ENCODE peak calls at places on chromosomes 13 and 19, in seven cellular contexts. One of them, this sample, is unnamed.

GRCh38 chr13:108486096-108486495 is 143.3 kb upstream of the MYO16 start:
- DNase-seq in CD8-positive, alpha-beta T cell: no peak
- DNase-seq in hippocampal formation: no peak
- DNase-seq in T-helper 1 cell: no peak
- DNase-seq in NCI-H1436: no peak
- DNase-seq in HTR-8/SVneo: no peak
- DNase-seq in heart left ventricle: no peak
- DNase-seq in this sample: no peak

GRCh38 chr13:88042489-88042888 is 371.3 kb downstream of the SLITRK5 start:
- DNase-seq in heart left ventricle: no peak
- DNase-seq in NCI-H1436: no peak
- DNase-seq in T-helper 1 cell: no peak
- DNase-seq in CD8-positive, alpha-beta T cell: no peak
- DNase-seq in hippocampal formation: no peak
- DNase-seq in HTR-8/SVneo: no peak
- DNase-seq in this sample: peak; percentile 2

GRCh38 chr13:50892162-50892944 is 17.2 kb upstream of the RNASEH2B start:
- DNase-seq in CD8-positive, alpha-beta T cell: no peak
- DNase-seq in heart left ventricle: no peak
- DNase-seq in NCI-H1436: no peak
- DNase-seq in HTR-8/SVneo: no peak
- DNase-seq in T-helper 1 cell: peak; percentile 9
- DNase-seq in hippocampal formation: no peak
- DNase-seq in this sample: no peak

GRCh38 chr19:10007366-10007765 is 2.9 kb downstream of the COL5A3 start:
- DNase-seq in NCI-H1436: no peak
- DNase-seq in hippocampal formation: no peak
- DNase-seq in CD8-positive, alpha-beta T cell: no peak
- DNase-seq in heart left ventricle: peak; percentile 70
- DNase-seq in T-helper 1 cell: no peak
- DNase-seq in HTR-8/SVneo: no peak
- DNase-seq in this sample: peak; percentile 52

GRCh38 chr13:60265566-60265965 is 101.8 kb upstream of the DIAPH3 start:
- DNase-seq in heart left ventricle: no peak
- DNase-seq in hippocampal formation: no peak
- DNase-seq in NCI-H1436: no peak
- DNase-seq in T-helper 1 cell: no peak
- DNase-seq in HTR-8/SVneo: no peak
- DNase-seq in CD8-positive, alpha-beta T cell: no peak
- DNase-seq in this sample: no peak

GRCh38 chr19:56973713-56974553 is 133.4 kb upstream of the PEG3 start:
- DNase-seq in T-helper 1 cell: no peak
- DNase-seq in hippocampal formation: no peak
- DNase-seq in NCI-H1436: no peak
- DNase-seq in CD8-positive, alpha-beta T cell: no peak
- DNase-seq in HTR-8/SVneo: no peak
- DNase-seq in heart left ventricle: no peak
- DNase-seq in this sample: no peak

GRCh38 chr13:90545070-90545840 is 802.2 kb upstream of the MIR17HG start:
- DNase-seq in heart left ventricle: no peak
- DNase-seq in T-helper 1 cell: no peak
- DNase-seq in CD8-positive, alpha-beta T cell: no peak
- DNase-seq in NCI-H1436: no peak
- DNase-seq in hippocampal formation: no peak
- DNase-seq in HTR-8/SVneo: no peak
- DNase-seq in this sample: peak; percentile 32

GRCh38 chr13:84479656-84480055 is 597.4 kb upstream of the SLITRK1 start:
- DNase-seq in hippocampal formation: no peak
- DNase-seq in NCI-H1436: no peak
- DNase-seq in CD8-positive, alpha-beta T cell: no peak
- DNase-seq in heart left ventricle: no peak
- DNase-seq in HTR-8/SVneo: no peak
- DNase-seq in T-helper 1 cell: no peak
- DNase-seq in this sample: peak; percentile 8

GRCh38 chr13:53023246-53023645 is 5.4 kb upstream of the OLFM4 start:
- DNase-seq in CD8-positive, alpha-beta T cell: no peak
- DNase-seq in HTR-8/SVneo: no peak
- DNase-seq in NCI-H1436: no peak
- DNase-seq in hippocampal formation: no peak
- DNase-seq in heart left ventricle: no peak
- DNase-seq in T-helper 1 cell: no peak
- DNase-seq in this sample: no peak

GRCh38 chr19:38734426-38735256 is 9.6 kb downstream of the CAPN12 start:
- DNase-seq in heart left ventricle: peak; percentile 15
- DNase-seq in T-helper 1 cell: no peak
- DNase-seq in HTR-8/SVneo: no peak
- DNase-seq in hippocampal formation: no peak
- DNase-seq in NCI-H1436: no peak
- DNase-seq in CD8-positive, alpha-beta T cell: no peak
- DNase-seq in this sample: peak; percentile 40

GRCh38 chr13:26480246-26480855 is 77.1 kb upstream of the WASF3 start:
- DNase-seq in hippocampal formation: no peak
- DNase-seq in NCI-H1436: no peak
- DNase-seq in heart left ventricle: no peak
- DNase-seq in T-helper 1 cell: no peak
- DNase-seq in CD8-positive, alpha-beta T cell: no peak
- DNase-seq in HTR-8/SVneo: no peak
- DNase-seq in this sample: peak; percentile 54

GRCh38 chr19:48194041-48194871 is 23.8 kb downstream of the ZSWIM9 start:
- DNase-seq in HTR-8/SVneo: no peak
- DNase-seq in CD8-positive, alpha-beta T cell: no peak
- DNase-seq in hippocampal formation: no peak
- DNase-seq in NCI-H1436: no peak
- DNase-seq in T-helper 1 cell: no peak
- DNase-seq in heart left ventricle: no peak
- DNase-seq in this sample: no peak

GRCh38 chr19:37903096-37903495 is 3.3 kb downstream of the WDR87 start:
- DNase-seq in hippocampal formation: no peak
- DNase-seq in T-helper 1 cell: no peak
- DNase-seq in HTR-8/SVneo: no peak
- DNase-seq in heart left ventricle: no peak
- DNase-seq in NCI-H1436: no peak
- DNase-seq in CD8-positive, alpha-beta T cell: no peak
- DNase-seq in this sample: no peak

GRCh38 chr13:58004761-58005160 is 373.2 kb downstream of the PCDH17 start:
- DNase-seq in CD8-positive, alpha-beta T cell: no peak
- DNase-seq in NCI-H1436: no peak
- DNase-seq in heart left ventricle: no peak
- DNase-seq in T-helper 1 cell: no peak
- DNase-seq in HTR-8/SVneo: no peak
- DNase-seq in hippocampal formation: no peak
- DNase-seq in this sample: no peak

GRCh38 chr13:59088716-59089115 is 1075.0 kb downstream of the DIAPH3 start:
- DNase-seq in CD8-positive, alpha-beta T cell: no peak
- DNase-seq in NCI-H1436: no peak
- DNase-seq in heart left ventricle: no peak
- DNase-seq in hippocampal formation: no peak
- DNase-seq in T-helper 1 cell: no peak
- DNase-seq in HTR-8/SVneo: no peak
- DNase-seq in this sample: no peak

GRCh38 chr19:43768273-43769050 is 12.3 kb downstream of the KCNN4 start:
- DNase-seq in hippocampal formation: no peak
- DNase-seq in CD8-positive, alpha-beta T cell: no peak
- DNase-seq in HTR-8/SVneo: no peak
- DNase-seq in heart left ventricle: no peak
- DNase-seq in NCI-H1436: no peak
- DNase-seq in T-helper 1 cell: no peak
- DNase-seq in this sample: no peak

GRCh38 chr13:75635621-75636338 is at the start of gene LMO7:
- DNase-seq in hippocampal formation: peak; percentile 24
- DNase-seq in NCI-H1436: no peak
- DNase-seq in CD8-positive, alpha-beta T cell: peak; percentile 19
- DNase-seq in T-helper 1 cell: peak; percentile 48
- DNase-seq in HTR-8/SVneo: peak; percentile 24
- DNase-seq in heart left ventricle: peak; percentile 62
- DNase-seq in this sample: peak; percentile 78

GRCh38 chr13:97327521-97328221 is 105.5 kb downstream of the MBNL2 start:
- DNase-seq in hippocampal formation: no peak
- DNase-seq in CD8-positive, alpha-beta T cell: no peak
- DNase-seq in NCI-H1436: no peak
- DNase-seq in HTR-8/SVneo: no peak
- DNase-seq in T-helper 1 cell: no peak
- DNase-seq in heart left ventricle: no peak
- DNase-seq in this sample: peak; percentile 43

GRCh38 chr19:36604656-36605100 is 435 bp upstream of the ZNF382 start:
- DNase-seq in hippocampal formation: peak; percentile 45
- DNase-seq in T-helper 1 cell: peak; percentile 77
- DNase-seq in HTR-8/SVneo: peak; percentile 48
- DNase-seq in NCI-H1436: peak; percentile 55
- DNase-seq in CD8-positive, alpha-beta T cell: peak; percentile 80
- DNase-seq in heart left ventricle: peak; percentile 63
- DNase-seq in this sample: peak; percentile 63

GRCh38 chr13:91238036-91238435 is 109.5 kb upstream of the MIR17HG start:
- DNase-seq in heart left ventricle: no peak
- DNase-seq in HTR-8/SVneo: no peak
- DNase-seq in NCI-H1436: no peak
- DNase-seq in hippocampal formation: no peak
- DNase-seq in CD8-positive, alpha-beta T cell: no peak
- DNase-seq in T-helper 1 cell: no peak
- DNase-seq in this sample: no peak

GRCh38 chr13:108086678-108087077 is 128.7 kb downstream of the LIG4 start:
- DNase-seq in NCI-H1436: no peak
- DNase-seq in hippocampal formation: no peak
- DNase-seq in HTR-8/SVneo: no peak
- DNase-seq in CD8-positive, alpha-beta T cell: no peak
- DNase-seq in T-helper 1 cell: no peak
- DNase-seq in heart left ventricle: no peak
- DNase-seq in this sample: no peak

GRCh38 chr13:23799945-23800344 is 89.3 kb downstream of the MIPEP start:
- DNase-seq in T-helper 1 cell: no peak
- DNase-seq in CD8-positive, alpha-beta T cell: no peak
- DNase-seq in hippocampal formation: no peak
- DNase-seq in heart left ventricle: no peak
- DNase-seq in HTR-8/SVneo: no peak
- DNase-seq in NCI-H1436: no peak
- DNase-seq in this sample: no peak

GRCh38 chr13:45863716-45864590 is 12.4 kb upstream of the SIAH3 start:
- DNase-seq in HTR-8/SVneo: no peak
- DNase-seq in heart left ventricle: no peak
- DNase-seq in NCI-H1436: no peak
- DNase-seq in CD8-positive, alpha-beta T cell: no peak
- DNase-seq in T-helper 1 cell: no peak
- DNase-seq in hippocampal formation: peak; percentile 17
- DNase-seq in this sample: no peak

This sample was measured in EL.